ENCODE peak calls at places on chromosome 7, in six cellular contexts. One of them, this sample, is unnamed.

GRCh38 chr7:128437426-128438332 is 18.0 kb upstream of the HILPDA start:
- ATAC-seq in A549: no peak
- ATAC-seq in K562: peak; percentile 54
- ATAC-seq in upper lobe of left lung: no peak
- ATAC-seq in HepG2: no peak
- ATAC-seq in GM12878: peak; percentile 74
- ATAC-seq in this sample: no peak

GRCh38 chr7:26278769-26279168 is 12.9 kb upstream of the SNX10 start:
- ATAC-seq in A549: peak; percentile 94
- ATAC-seq in K562: peak; percentile 80
- ATAC-seq in upper lobe of left lung: no peak
- ATAC-seq in HepG2: peak; percentile 79
- ATAC-seq in GM12878: peak; percentile 84
- ATAC-seq in this sample: no peak

GRCh38 chr7:76340617-76341131 is 18.1 kb downstream of the YWHAG start:
- ATAC-seq in A549: no peak
- ATAC-seq in K562: peak; percentile 47
- ATAC-seq in upper lobe of left lung: no peak
- ATAC-seq in HepG2: no peak
- ATAC-seq in GM12878: no peak
- ATAC-seq in this sample: peak; percentile 36

GRCh38 chr7:36944843-36945242 is 220.5 kb upstream of the AOAH start:
- ATAC-seq in A549: no peak
- ATAC-seq in K562: no peak
- ATAC-seq in upper lobe of left lung: no peak
- ATAC-seq in HepG2: no peak
- ATAC-seq in GM12878: no peak
- ATAC-seq in this sample: no peak

GRCh38 chr7:2523941-2524807 is 4.6 kb downstream of the LFNG start:
- ATAC-seq in A549: no peak
- ATAC-seq in K562: no peak
- ATAC-seq in upper lobe of left lung: peak; percentile 74
- ATAC-seq in HepG2: peak; percentile 40
- ATAC-seq in GM12878: no peak
- ATAC-seq in this sample: no peak

GRCh38 chr7:14210075-14210474 is 220.6 kb upstream of the ETV1 start:
- ATAC-seq in A549: no peak
- ATAC-seq in K562: no peak
- ATAC-seq in upper lobe of left lung: no peak
- ATAC-seq in HepG2: no peak
- ATAC-seq in GM12878: no peak
- ATAC-seq in this sample: no peak

GRCh38 chr7:153550173-153550572 is 502.0 kb upstream of the DPP6 start:
- ATAC-seq in A549: no peak
- ATAC-seq in K562: no peak
- ATAC-seq in upper lobe of left lung: no peak
- ATAC-seq in HepG2: no peak
- ATAC-seq in GM12878: no peak
- ATAC-seq in this sample: no peak

GRCh38 chr7:57343901-57344622 is 105.9 kb upstream of the ZNF716 start:
- ATAC-seq in A549: no peak
- ATAC-seq in K562: no peak
- ATAC-seq in upper lobe of left lung: no peak
- ATAC-seq in HepG2: no peak
- ATAC-seq in GM12878: no peak
- ATAC-seq in this sample: no peak

GRCh38 chr7:98301693-98302470 is 20.4 kb downstream of the BRI3 start:
- ATAC-seq in A549: no peak
- ATAC-seq in K562: no peak
- ATAC-seq in upper lobe of left lung: no peak
- ATAC-seq in HepG2: no peak
- ATAC-seq in GM12878: no peak
- ATAC-seq in this sample: no peak

DNA sequence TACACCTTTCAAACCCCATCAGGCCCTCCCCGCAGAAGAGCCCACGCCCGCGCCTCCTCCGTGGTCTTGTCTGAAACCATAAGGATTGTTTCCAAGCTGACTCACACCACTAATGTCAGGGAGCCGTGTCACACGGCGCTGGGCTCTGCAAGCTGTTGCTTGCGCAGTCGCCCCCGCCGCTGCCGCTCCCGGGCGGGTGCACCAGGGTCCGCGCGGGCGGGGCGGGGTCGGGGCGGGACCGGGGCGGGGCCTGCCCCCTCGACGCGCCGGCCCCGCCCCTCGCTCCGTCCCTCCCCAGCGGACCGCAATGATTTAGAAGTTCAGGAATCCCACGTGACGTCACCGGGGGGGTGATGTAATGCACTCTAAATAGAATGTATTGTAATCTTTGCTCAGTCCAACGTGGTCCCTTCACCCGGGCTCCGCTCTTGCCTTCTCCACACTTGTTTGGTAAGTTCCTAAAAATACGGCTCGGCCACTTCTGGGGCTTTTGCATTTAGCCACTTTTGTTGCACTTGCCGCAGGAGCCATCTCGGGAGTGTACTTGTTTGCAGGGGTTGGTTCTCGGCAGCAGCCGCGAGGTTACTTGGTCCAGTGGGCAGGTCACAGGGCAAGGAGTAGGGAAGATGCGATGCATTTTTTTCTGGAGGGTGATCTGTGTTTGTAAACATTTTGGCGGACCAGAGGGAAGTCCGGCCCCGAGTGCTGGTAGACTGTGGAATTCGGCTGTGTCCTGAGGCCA is 3.2 kb upstream of the CREB5 start:
- ATAC-seq in A549: peak; percentile 65
- ATAC-seq in K562: peak; percentile 95
- ATAC-seq in upper lobe of left lung: peak; percentile 81
- ATAC-seq in HepG2: peak; percentile 80
- ATAC-seq in GM12878: peak; percentile 60
- ATAC-seq in this sample: peak; percentile 86
- TF ChIP-seq POLR2A in A549: no peak
- TF ChIP-seq POLR2A in K562: no peak
- TF ChIP-seq POLR2A in upper lobe of left lung: no peak
- TF ChIP-seq POLR2A in HepG2: no peak
- TF ChIP-seq POLR2A in GM12878: no peak
- TF ChIP-seq POLR2A in this sample: peak; percentile 51

DNA sequence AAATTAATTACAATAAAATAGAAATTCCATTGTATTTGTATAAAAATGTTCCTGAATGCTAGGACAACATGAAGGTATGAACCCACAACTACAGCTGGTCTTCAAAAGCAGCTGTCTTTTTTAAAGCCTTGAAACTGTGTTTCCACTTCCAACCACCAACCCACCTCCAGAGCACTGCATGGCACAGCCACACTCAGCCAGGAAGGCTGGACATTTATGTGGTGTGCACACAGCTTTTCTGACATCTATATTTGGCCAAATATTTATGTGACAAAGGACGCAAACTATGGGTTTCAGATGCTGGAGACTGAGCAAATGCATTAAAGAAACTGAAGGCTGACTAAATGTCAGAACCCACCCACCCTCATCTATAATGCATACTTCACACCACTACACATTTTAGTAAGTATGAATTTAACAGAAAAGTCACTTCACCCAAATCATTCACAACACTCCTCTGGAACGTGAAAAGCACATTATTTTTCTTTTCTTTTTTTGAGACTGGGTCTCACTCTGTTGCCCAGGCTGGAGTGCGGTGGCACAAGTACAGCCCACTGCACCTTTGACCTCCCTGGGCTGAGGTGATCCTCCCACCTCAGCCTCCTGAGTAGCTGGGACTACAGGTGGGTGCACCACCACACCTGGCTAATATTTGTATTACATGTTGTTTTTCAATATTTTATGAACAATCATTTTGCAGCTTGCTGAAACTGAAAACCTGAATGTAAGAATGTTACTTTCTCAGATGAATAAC is 27.9 kb upstream of the DAGLB start:
- ATAC-seq in A549: peak; percentile 63
- ATAC-seq in K562: peak; percentile 14
- ATAC-seq in upper lobe of left lung: no peak
- ATAC-seq in HepG2: peak; percentile 55
- ATAC-seq in GM12878: peak; percentile 39
- ATAC-seq in this sample: no peak
- H3K4me3 ChIP-seq in A549: no peak overlapping the region
- H3K4me3 ChIP-seq in K562: no peak overlapping the region
- H3K4me3 ChIP-seq in upper lobe of left lung: no peak overlapping the region
- H3K4me3 ChIP-seq in HepG2: no peak overlapping the region
- H3K4me3 ChIP-seq in GM12878: no peak overlapping the region
- H3K4me3 ChIP-seq in this sample: no peak overlapping the region

GRCh38 chr7:117155694-117156093 is 167.2 kb downstream of the WNT2 start:
- ATAC-seq in A549: no peak
- ATAC-seq in K562: no peak
- ATAC-seq in upper lobe of left lung: no peak
- ATAC-seq in HepG2: no peak
- ATAC-seq in GM12878: no peak
- ATAC-seq in this sample: no peak

GRCh38 chr7:117157871-117158209 is 165.0 kb downstream of the WNT2 start:
- ATAC-seq in A549: no peak
- ATAC-seq in K562: no peak
- ATAC-seq in upper lobe of left lung: no peak
- ATAC-seq in HepG2: no peak
- ATAC-seq in GM12878: no peak
- ATAC-seq in this sample: no peak

GRCh38 chr7:117157121-117157870 is 165.6 kb downstream of the WNT2 start:
- ATAC-seq in A549: peak; percentile 76
- ATAC-seq in K562: peak; percentile 78
- ATAC-seq in upper lobe of left lung: peak; percentile 55
- ATAC-seq in HepG2: no peak
- ATAC-seq in GM12878: peak; percentile 48
- ATAC-seq in this sample: peak; percentile 22

GRCh38 chr7:117163101-117163500 is 159.8 kb downstream of the WNT2 start:
- ATAC-seq in A549: no peak
- ATAC-seq in K562: no peak
- ATAC-seq in upper lobe of left lung: no peak
- ATAC-seq in HepG2: no peak
- ATAC-seq in GM12878: no peak
- ATAC-seq in this sample: no peak

DNA sequence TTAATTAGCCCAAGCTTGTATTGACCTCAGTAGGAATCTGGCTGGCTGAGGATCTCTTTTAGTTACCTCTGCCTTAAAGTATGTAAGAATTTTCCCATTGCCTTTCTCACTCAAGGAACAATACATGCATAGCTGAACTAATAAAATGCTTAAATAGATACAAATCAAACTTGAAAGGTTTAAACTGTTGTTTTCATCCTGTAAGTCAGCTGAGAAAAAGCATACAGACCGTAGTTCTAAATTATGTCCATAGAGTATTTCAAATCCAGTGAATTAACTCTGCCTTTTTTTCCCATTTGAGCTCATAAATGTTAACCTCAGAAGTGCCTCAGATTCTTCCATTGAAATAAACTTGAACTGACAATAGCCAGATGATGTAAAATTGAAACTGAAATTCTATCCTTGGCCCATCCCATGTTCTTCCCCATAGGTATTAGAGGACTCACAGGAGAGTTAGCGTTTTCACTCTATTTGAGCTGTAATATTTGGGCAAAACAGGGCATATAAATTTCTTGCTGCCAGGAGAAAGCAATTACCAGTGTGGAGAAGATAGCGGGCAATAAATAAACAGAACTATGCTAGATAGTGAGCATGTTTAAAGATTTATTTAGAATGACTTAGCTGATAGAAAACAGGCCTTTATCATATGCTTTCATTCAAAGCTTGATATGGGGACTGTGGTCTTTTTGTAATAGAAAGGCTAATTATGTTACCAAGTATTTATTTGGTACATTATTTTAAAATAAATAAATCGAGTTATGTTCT is 163.7 kb downstream of the WNT2 start:
- ATAC-seq in A549: no peak
- ATAC-seq in K562: no peak
- ATAC-seq in upper lobe of left lung: no peak
- ATAC-seq in HepG2: no peak
- ATAC-seq in GM12878: no peak
- ATAC-seq in this sample: no peak
- TF ChIP-seq EP300 in A549: no peak
- TF ChIP-seq EP300 in K562: no peak
- TF ChIP-seq EP300 in upper lobe of left lung: no peak
- TF ChIP-seq EP300 in HepG2: no peak
- TF ChIP-seq EP300 in GM12878: no peak
- TF ChIP-seq EP300 in this sample: no peak

GRCh38 chr7:87596136-87596535 is 4.5 kb downstream of the ABCB1 start:
- ATAC-seq in A549: no peak
- ATAC-seq in K562: no peak
- ATAC-seq in upper lobe of left lung: no peak
- ATAC-seq in HepG2: no peak
- ATAC-seq in GM12878: no peak
- ATAC-seq in this sample: no peak

GRCh38 chr7:87596696-87597095 is 4.0 kb downstream of the ABCB1 start:
- ATAC-seq in A549: no peak
- ATAC-seq in K562: no peak
- ATAC-seq in upper lobe of left lung: no peak
- ATAC-seq in HepG2: no peak
- ATAC-seq in GM12878: no peak
- ATAC-seq in this sample: no peak

GRCh38 chr7:87600130-87601124 is at the start of gene ABCB1:
- ATAC-seq in A549: peak; percentile 71
- ATAC-seq in K562: peak; percentile 70
- ATAC-seq in upper lobe of left lung: peak; percentile 88
- ATAC-seq in HepG2: peak; percentile 98
- ATAC-seq in GM12878: peak; percentile 77
- ATAC-seq in this sample: peak; percentile 92

GRCh38 chr7:87598234-87599009 is 2.3 kb downstream of the ABCB1 start:
- ATAC-seq in A549: no peak
- ATAC-seq in K562: no peak
- ATAC-seq in upper lobe of left lung: no peak
- ATAC-seq in HepG2: no peak
- ATAC-seq in GM12878: peak; percentile 43
- ATAC-seq in this sample: no peak

GRCh38 chr7:87599336-87599735 is 1.3 kb downstream of the ABCB1 start:
- ATAC-seq in A549: no peak
- ATAC-seq in K562: peak; percentile 49
- ATAC-seq in upper lobe of left lung: no peak
- ATAC-seq in HepG2: peak; percentile 39
- ATAC-seq in GM12878: peak; percentile 93
- ATAC-seq in this sample: no peak
- TF ChIP-seq POLR2A in A549: no peak
- TF ChIP-seq POLR2A in K562: no peak
- TF ChIP-seq POLR2A in upper lobe of left lung: no peak
- TF ChIP-seq POLR2A in HepG2: peak; percentile 24
- TF ChIP-seq POLR2A in GM12878: no peak
- TF ChIP-seq POLR2A in this sample: no peak

GRCh38 chr7:43914795-43915194 is 8.4 kb upstream of the URGCP start:
- ATAC-seq in A549: no peak
- ATAC-seq in K562: no peak
- ATAC-seq in upper lobe of left lung: no peak
- ATAC-seq in HepG2: no peak
- ATAC-seq in GM12878: no peak
- ATAC-seq in this sample: no peak

GRCh38 chr7:43921423-43921822 is 4.8 kb upstream of the UBE2D4 start:
- ATAC-seq in A549: no peak
- ATAC-seq in K562: no peak
- ATAC-seq in upper lobe of left lung: no peak
- ATAC-seq in HepG2: no peak
- ATAC-seq in GM12878: no peak
- ATAC-seq in this sample: no peak

GRCh38 chr7:43915907-43916306 is 9.5 kb upstream of the URGCP start:
- ATAC-seq in A549: no peak
- ATAC-seq in K562: no peak
- ATAC-seq in upper lobe of left lung: no peak
- ATAC-seq in HepG2: no peak
- ATAC-seq in GM12878: no peak
- ATAC-seq in this sample: no peak
- H3K4me3 ChIP-seq in A549: no peak overlapping the region
- H3K4me3 ChIP-seq in K562: no peak overlapping the region
- H3K4me3 ChIP-seq in upper lobe of left lung: no peak overlapping the region
- H3K4me3 ChIP-seq in HepG2: no peak overlapping the region
- H3K4me3 ChIP-seq in GM12878: no peak overlapping the region
- H3K4me3 ChIP-seq in this sample: no peak overlapping the region

GRCh38 chr7:20206104-20206896 is 10.9 kb downstream of the MACC1 start:
- ATAC-seq in A549: no peak
- ATAC-seq in K562: no peak
- ATAC-seq in upper lobe of left lung: no peak
- ATAC-seq in HepG2: no peak
- ATAC-seq in GM12878: peak; percentile 6
- ATAC-seq in this sample: no peak
- TF ChIP-seq EP300 in A549: no peak
- TF ChIP-seq EP300 in K562: no peak
- TF ChIP-seq EP300 in upper lobe of left lung: no peak
- TF ChIP-seq EP300 in HepG2: no peak
- TF ChIP-seq EP300 in GM12878: no peak
- TF ChIP-seq EP300 in this sample: no peak